ENCODE peak calls at places on chromosomes 5 and 9, in seven cellular contexts. N, C, T, I, H, D and W are unnamed samples. For H3K4me1, the result is how much of the 10 kb centered on the place peaks cover.

GRCh38 chr5:759111-759741 is 25.3 kb downstream of the ZDHHC11B start:
- DNase-seq in N (peak), C (peak), T (peak), I (no peak), H (peak), D (peak), W (peak)

GRCh38 chr5:139745121-139745799 is 50.3 kb upstream of the PSD2 start:
- DNase-seq in N (no peak), C (peak), T (peak), I (peak), H (no peak), D (no peak), W (no peak)

GRCh38 chr9:91349115-91349555 is 12.6 kb downstream of the AUH start:
- DNase-seq in N (no peak), C (no peak), T (no peak), I (no peak), H (no peak), D (no peak), W (peak)

GRCh38 chr5:159552751-159553150 is 222.5 kb upstream of the IL12B start:
- DNase-seq in N (no peak), C (no peak), T (no peak), I (peak), H (no peak), D (peak), W (no peak)

GRCh38 chr5:773517-774264 is 10.8 kb downstream of the ZDHHC11B start:
- DNase-seq in N (no peak), C (no peak), T (no peak), I (no peak), H (no peak), D (no peak), W (no peak)

GRCh38 chr5:10489810-10490426 is 48.2 kb downstream of the ROPN1L start:
- DNase-seq in N (no peak), C (no peak), T (no peak), I (no peak), H (no peak), D (no peak), W (peak)

GRCh38 chr5:150561192-150561512 is 53.2 kb downstream of the NDST1 start:
- DNase-seq in N (no peak), C (no peak), T (no peak), I (no peak), H (no peak), D (no peak), W (no peak)

GRCh38 chr9:91332476-91333231 is 29.1 kb downstream of the AUH start:
- DNase-seq in N (no peak), C (peak), T (no peak), I (no peak), H (no peak), D (no peak), W (no peak)

GRCh38 chr9:88313364-88314220 is 74.7 kb upstream of the SPIN1 start:
- DNase-seq in N (no peak), C (no peak), T (no peak), I (peak), H (no peak), D (no peak), W (no peak)

GRCh38 chr5:134647750-134648424 is 698 bp upstream of the SEC24A start:
- DNase-seq in N (no peak), C (peak), T (peak), I (peak), H (no peak), D (no peak), W (peak)

GRCh38 chr5:142013734-142014495 is 1.1 kb upstream of the GNPDA1 start:
- DNase-seq in N (no peak), C (peak), T (peak), I (peak), H (no peak), D (no peak), W (no peak)

GRCh38 chr9:99824378-99825157 is 2.9 kb downstream of the NR4A3 start:
- DNase-seq in N (peak), C (no peak), T (peak), I (peak), H (peak), D (peak), W (peak)

GRCh38 chr5:114055318-114055788 is 306.5 kb upstream of the KCNN2 start:
- DNase-seq in N (peak), C (peak), T (peak), I (peak), H (no peak), D (peak), W (no peak)

GRCh38 chr5:8641796-8642505 is 773.0 kb downstream of the MTRR start:
- DNase-seq in N (no peak), C (no peak), T (no peak), I (no peak), H (no peak), D (no peak), W (no peak)

GRCh38 chr5:157328277-157328912 is 62.5 kb downstream of the CYFIP2 start:
- DNase-seq in N (peak), C (peak), T (peak), I (peak), H (peak), D (peak), W (peak)

GRCh38 chr5:36640949-36641348 is 34.5 kb downstream of the SLC1A3 start:
- DNase-seq in N (no peak), C (no peak), T (no peak), I (no peak), H (no peak), D (no peak), W (no peak)

GRCh38 chr5:67106626-67107342 is 89.8 kb downstream of the CD180 start:
- DNase-seq in N (no peak), C (no peak), T (no peak), I (no peak), H (no peak), D (no peak), W (no peak)

GRCh38 chr5:149750596-149750995 is 20.5 kb downstream of the PPARGC1B start:
- DNase-seq in N (no peak), C (no peak), T (no peak), I (no peak), H (no peak), D (no peak), W (no peak)

GRCh38 chr5:137186759-137187461 is 312.2 kb downstream of the SPOCK1 start:
- DNase-seq in N (no peak), C (peak), T (peak), I (peak), H (no peak), D (no peak), W (no peak)

GRCh38 chr5:142618125-142618524 is 67.8 kb downstream of the FGF1 start:
- DNase-seq in N (no peak), C (no peak), T (peak), I (peak), H (no peak), D (no peak), W (no peak)

GRCh38 chr5:134146651-134147544 is 29.9 kb downstream of the SKP1 start:
- DNase-seq in N (no peak), C (peak), T (no peak), I (no peak), H (peak), D (no peak), W (no peak)

GRCh38 chr9:115395511-115396021 is 277.6 kb upstream of the TNC start:
- DNase-seq in N (no peak), C (no peak), T (peak), I (peak), H (no peak), D (no peak), W (no peak)

GRCh38 chr9:27945386-27945785 is 372.1 kb upstream of the C9orf72 start:
- DNase-seq in N (no peak), C (no peak), T (no peak), I (peak), H (no peak), D (no peak), W (no peak)

GRCh38 chr5:164175083-164175482 is 669.7 kb downstream of the MAT2B start:
- DNase-seq in N (no peak), C (no peak), T (peak), I (peak), H (no peak), D (no peak), W (no peak)

GRCh38 chr9:122056484-122056883 is 36.6 kb downstream of the TTLL11 start:
- DNase-seq in N (no peak), C (no peak), T (no peak), I (peak), H (no peak), D (peak), W (no peak)

GRCh38 chr9:4706971-4707622 is 27.7 kb downstream of the CDC37L1 start:
- DNase-seq in N (no peak), C (no peak), T (no peak), I (no peak), H (no peak), D (no peak), W (no peak)

GRCh38 chr9:106761493-106761892 is 101.5 kb upstream of the ZNF462 start:
- DNase-seq in N (no peak), C (no peak), T (no peak), I (no peak), H (no peak), D (no peak), W (no peak)

GRCh38 chr9:127930298-127931091 is at the start of gene PIP5KL1:
- DNase-seq in N (peak), C (peak), T (peak), I (peak), H (peak), D (peak), W (peak)

GRCh38 chr9:98149422-98149821 is 30.4 kb upstream of the TRIM14 start:
- DNase-seq in N (no peak), C (no peak), T (no peak), I (no peak), H (no peak), D (no peak), W (no peak)

GRCh38 chr5:43658499-43658898 is 55.5 kb downstream of the NNT start:
- DNase-seq in N (no peak), C (no peak), T (no peak), I (peak), H (no peak), D (no peak), W (no peak)

GRCh38 chr5:115600771-115601170 is 1.5 kb downstream of the TICAM2 start:
- DNase-seq in N (no peak), C (no peak), T (no peak), I (peak), H (no peak), D (no peak), W (no peak)

GRCh38 chr5:137236266-137236665 is 262.9 kb downstream of the SPOCK1 start:
- DNase-seq in N (no peak), C (no peak), T (no peak), I (peak), H (no peak), D (no peak), W (no peak)

GRCh38 chr9:91038483-91039124 is 237.0 kb downstream of the SYK start:
- DNase-seq in N (no peak), C (no peak), T (no peak), I (no peak), H (no peak), D (no peak), W (no peak)

GRCh38 chr5:2199697-2200096 is 317.0 kb upstream of the IRX4 start:
- DNase-seq in N (no peak), C (no peak), T (no peak), I (no peak), H (no peak), D (no peak), W (no peak)

GRCh38 chr5:10474521-10475075 is 32.9 kb downstream of the ROPN1L start:
- DNase-seq in N (no peak), C (no peak), T (no peak), I (peak), H (no peak), D (no peak), W (no peak)

GRCh38 chr5:154288145-154288544 is 97.6 kb downstream of the GALNT10 start:
- DNase-seq in N (peak), C (no peak), T (peak), I (peak), H (no peak), D (peak), W (no peak)

GRCh38 chr5:683619-684481 is 9.3 kb downstream of the TPPP start:
- DNase-seq in N (no peak), C (peak), T (no peak), I (no peak), H (no peak), D (no peak), W (no peak)

GRCh38 chr5:133930061-133930823 is 38.2 kb downstream of the C5orf15 start:
- DNase-seq in N (no peak), C (peak), T (peak), I (peak), H (peak), D (no peak), W (peak)

GRCh38 chr5:173714551-173715428 is 98.3 kb upstream of the BOD1 start:
- DNase-seq in N (no peak), C (peak), T (peak), I (peak), H (no peak), D (no peak), W (no peak)

GRCh38 chr9:124054671-124055212 is 43.2 kb downstream of the LHX2 start:
- DNase-seq in N (no peak), C (no peak), T (peak), I (peak), H (no peak), D (no peak), W (peak)

GRCh38 chr9:7258688-7259396 is 501.1 kb downstream of the KDM4C start:
- DNase-seq in N (no peak), C (no peak), T (no peak), I (no peak), H (no peak), D (no peak), W (no peak)
- H3K27ac ChIP-seq in N (no peak), C (no peak), T (peak), I (no peak), H (no peak), D (no peak), W (no peak)

DNA sequence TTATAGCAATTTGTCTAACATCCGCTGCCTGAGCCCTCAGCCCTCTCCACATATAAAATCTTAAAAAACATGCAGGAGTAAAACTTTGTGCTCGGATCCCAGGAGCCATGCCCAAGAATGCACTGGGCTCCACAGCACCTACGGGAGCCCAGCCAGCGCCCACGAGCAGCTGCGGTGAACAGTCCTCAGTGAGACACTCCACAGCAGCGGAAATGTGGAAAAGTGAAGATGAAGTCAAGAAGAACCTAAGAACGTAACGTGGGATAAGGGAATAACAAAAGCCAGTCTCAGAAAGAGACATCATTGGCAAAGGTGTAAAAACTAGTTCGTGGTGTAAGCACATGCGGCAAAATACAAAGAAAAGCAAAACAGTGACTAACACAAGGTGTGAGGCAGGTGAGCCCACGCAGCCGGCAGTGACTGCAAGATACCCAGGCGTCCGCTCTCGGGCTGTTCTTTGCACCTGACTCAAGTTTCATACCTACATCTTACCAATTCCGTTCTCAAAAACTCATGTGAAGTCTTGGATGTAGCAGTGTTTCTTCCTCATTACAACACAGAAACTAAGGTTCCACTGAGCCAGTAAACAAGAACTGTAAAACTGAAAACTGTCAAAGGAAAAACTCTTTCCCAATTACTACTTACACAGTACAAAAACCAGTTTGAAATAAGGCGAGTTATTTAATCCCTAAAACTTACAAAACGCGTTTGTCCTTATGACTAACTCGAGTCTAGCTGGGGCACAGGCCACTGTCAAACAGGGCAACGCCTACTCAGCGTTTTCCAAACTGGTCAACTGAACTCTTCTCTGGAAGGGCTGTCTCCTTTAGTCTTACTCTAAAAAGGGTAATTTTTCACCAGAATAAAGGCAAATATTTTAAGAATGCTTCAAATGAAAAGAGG is 1.7 kb downstream of the CAMSAP1 start:
- DNase-seq in N (peak), C (no peak), T (no peak), I (no peak), H (no peak), D (peak), W (no peak)
- H3K4me1 ChIP-seq in N (half or more), C (under half), T (under half), I (under half), H (under half), D (under half), W (under half)

GRCh38 chr5:54517174-54517511 is 416 bp upstream of the SNX18 start:
- DNase-seq in N (no peak), C (no peak), T (no peak), I (no peak), H (no peak), D (peak), W (no peak)
- H3K4me3 ChIP-seq in N (peak), C (no peak), T (peak), I (peak), H (no peak), D (peak), W (peak)

DNA sequence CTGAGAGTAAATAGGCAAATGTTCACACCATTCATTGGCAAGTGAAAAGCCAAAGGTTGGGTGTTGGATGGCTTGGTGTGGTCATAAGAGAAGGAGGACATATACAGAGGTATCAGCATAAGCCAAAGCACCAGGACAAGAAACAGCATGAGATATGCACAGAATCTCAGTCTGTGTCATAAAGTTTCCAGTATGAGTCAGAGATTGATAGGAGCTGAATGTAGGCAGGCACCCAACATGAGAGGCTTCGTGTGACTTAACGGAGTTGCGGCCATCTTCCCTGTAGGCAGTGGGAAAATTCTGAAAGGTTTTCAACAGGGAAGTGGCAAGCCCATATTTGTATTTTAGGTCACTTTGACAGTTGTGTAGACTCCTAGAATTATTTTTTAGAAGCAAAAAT is 54.5 kb downstream of the SNCAIP start:
- DNase-seq in N (no peak), C (no peak), T (peak), I (peak), H (no peak), D (no peak), W (no peak)
- H3K27ac ChIP-seq in N (no peak), C (no peak), T (no peak), I (no peak), H (no peak), D (no peak), W (no peak)

GRCh38 chr5:119078071-119078846 is 7.4 kb downstream of the DMXL1 start:
- DNase-seq in N (no peak), C (no peak), T (no peak), I (peak), H (no peak), D (no peak), W (no peak)
- H3K4me1 ChIP-seq in N (half or more), C (under half), T (under half), I (under half), H (under half), D (under half), W (under half)

GRCh38 chr9:135702002-135702721 is at the start of gene KCNT1:
- DNase-seq in N (peak), C (peak), T (peak), I (peak), H (no peak), D (peak), W (peak)
- H3K4me3 ChIP-seq in N (peak), C (no peak), T (peak), I (no peak), H (no peak), D (peak), W (no peak)